ENCODE peak calls at places on chromosomes 4 and X, in nine cellular contexts. D is astrocyte of the cerebellum; K is CD8-positive, alpha-beta T cell; Z is GM06990; L is PC-9; Y is lower leg skin; H is SK-N-SH; S is Calu3; O is GM10248. A is an unnamed sample.

GRCh38 chr4:140256941-140257340 is 103.0 kb upstream of the MAML3 start:
- DNase-seq in D (no peak), K (no peak), Z (no peak), L (no peak), Y (no peak), H (no peak), S (no peak), O (no peak), A (no peak)

GRCh38 chrX:28920554-28920953 is 333.3 kb downstream of the IL1RAPL1 start:
- DNase-seq in D (no peak), K (no peak), Z (no peak), L (no peak), Y (no peak), H (no peak), S (no peak), O (no peak), A (no peak)

GRCh38 chrX:9466115-9466495 is 1.2 kb downstream of the TBL1X start:
- DNase-seq in D (peak), K (peak), Z (peak), L (peak), Y (peak), H (peak), S (peak), O (no peak), A (no peak)

GRCh38 chr4:150268444-150268843 is 190.2 kb downstream of the DCLK2 start:
- DNase-seq in D (no peak), K (no peak), Z (no peak), L (no peak), Y (no peak), H (no peak), S (no peak), O (no peak), A (no peak)

GRCh38 chrX:62923093-62923492 is 428.0 kb downstream of the SPIN4 start:
- DNase-seq in D (no peak), K (no peak), Z (no peak), L (no peak), Y (peak), H (no peak), S (no peak), O (no peak), A (peak)

GRCh38 chr4:146343199-146343598 is 128.9 kb downstream of the REELD1 start:
- DNase-seq in D (no peak), K (no peak), Z (peak), L (no peak), Y (no peak), H (no peak), S (no peak), O (no peak), A (no peak)

GRCh38 chr4:186623546-186623945 is 68.2 kb upstream of the MTNR1A start:
- DNase-seq in D (no peak), K (no peak), Z (no peak), L (no peak), Y (no peak), H (no peak), S (no peak), O (no peak), A (no peak)

GRCh38 chrX:135340827-135341226 is 31.5 kb downstream of the ETDC start:
- DNase-seq in D (no peak), K (no peak), Z (no peak), L (no peak), Y (no peak), H (peak), S (no peak), O (no peak), A (no peak)

GRCh38 chrX:20517565-20517964 is 250.9 kb upstream of the RPS6KA3 start:
- DNase-seq in D (no peak), K (no peak), Z (no peak), L (no peak), Y (no peak), H (no peak), S (no peak), O (no peak), A (no peak)

GRCh38 chr4:101806914-101807313 is 16.4 kb downstream of the BANK1 start:
- DNase-seq in D (no peak), K (no peak), Z (peak), L (no peak), Y (no peak), H (no peak), S (no peak), O (peak), A (no peak)

GRCh38 chr4:89306486-89307184 is 965 bp downstream of the GPRIN3 start:
- DNase-seq in D (no peak), K (no peak), Z (no peak), L (no peak), Y (no peak), H (no peak), S (no peak), O (no peak), A (no peak)

GRCh38 chr4:7075962-7076693 is 8.3 kb upstream of the GRPEL1 start:
- DNase-seq in D (peak), K (no peak), Z (no peak), L (no peak), Y (peak), H (peak), S (no peak), O (no peak), A (no peak)

DNA sequence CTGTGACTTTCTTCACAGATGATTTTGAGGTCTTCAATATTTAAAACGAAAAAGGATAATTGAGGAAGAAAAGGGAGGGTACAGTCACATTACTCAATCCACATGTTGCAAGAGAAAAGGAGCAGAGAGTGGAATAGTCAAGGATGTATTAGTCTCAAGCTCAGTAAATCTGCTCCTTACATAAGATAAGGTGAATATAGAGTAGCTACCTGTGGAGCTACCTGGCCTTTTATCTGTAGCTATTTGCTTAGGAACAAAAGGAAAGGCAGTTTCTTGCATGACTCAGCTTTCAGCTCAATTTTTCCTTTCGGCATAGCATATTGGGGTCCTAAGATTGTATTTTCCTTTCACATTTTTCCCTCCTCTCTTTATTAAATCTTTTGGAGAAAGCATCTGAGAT is 26.3 kb upstream of the ACTRT1 start:
- DNase-seq in D (no peak), K (no peak), Z (no peak), L (no peak), Y (no peak), H (no peak), S (no peak), O (no peak), A (no peak)
- TF ChIP-seq CTCF in D (no peak), K (no peak), Z (no peak), L (no peak), Y (no peak), H (no peak), S (no peak), O (no peak), A (no peak)

GRCh38 chr4:82559735-82560120 is 2.1 kb downstream of the TMEM150C start:
- DNase-seq in D (no peak), K (no peak), Z (no peak), L (no peak), Y (no peak), H (no peak), S (no peak), O (no peak), A (no peak)

GRCh38 chr4:82560853-82561744 is 689 bp downstream of the TMEM150C start:
- DNase-seq in D (no peak), K (no peak), Z (no peak), L (peak), Y (no peak), H (no peak), S (peak), O (no peak), A (no peak)

GRCh38 chr4:82551734-82552133 is 10.1 kb downstream of the TMEM150C start:
- DNase-seq in D (no peak), K (no peak), Z (no peak), L (no peak), Y (no peak), H (no peak), S (no peak), O (no peak), A (no peak)

GRCh38 chr4:82553020-82553419 is 8.8 kb downstream of the TMEM150C start:
- DNase-seq in D (no peak), K (no peak), Z (no peak), L (no peak), Y (no peak), H (no peak), S (no peak), O (no peak), A (no peak)

DNA sequence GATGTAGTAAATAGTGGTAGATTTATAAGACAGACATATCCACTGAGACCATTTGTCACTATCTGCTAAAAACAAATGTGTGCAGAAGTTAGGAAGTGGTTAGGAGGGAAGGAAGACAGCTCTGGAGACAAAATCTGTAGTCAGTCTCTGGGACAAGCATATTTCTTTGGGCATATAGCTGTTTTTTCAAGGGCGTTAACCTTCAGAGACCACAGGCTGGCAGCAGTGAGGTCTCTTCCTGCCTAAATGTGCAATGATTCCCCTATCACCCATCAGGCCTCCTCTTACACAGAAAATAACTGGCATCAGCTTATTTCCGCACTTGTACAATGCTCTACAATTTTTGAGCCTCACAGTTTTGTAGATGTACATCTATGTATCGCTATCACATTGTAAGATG is 6.5 kb downstream of the TMEM150C start:
- DNase-seq in D (no peak), K (no peak), Z (no peak), L (no peak), Y (no peak), H (peak), S (no peak), O (no peak), A (no peak)
- TF ChIP-seq CTCF in D (no peak), K (no peak), Z (no peak), L (no peak), Y (no peak), H (peak), S (no peak), O (no peak), A (peak)

DNA sequence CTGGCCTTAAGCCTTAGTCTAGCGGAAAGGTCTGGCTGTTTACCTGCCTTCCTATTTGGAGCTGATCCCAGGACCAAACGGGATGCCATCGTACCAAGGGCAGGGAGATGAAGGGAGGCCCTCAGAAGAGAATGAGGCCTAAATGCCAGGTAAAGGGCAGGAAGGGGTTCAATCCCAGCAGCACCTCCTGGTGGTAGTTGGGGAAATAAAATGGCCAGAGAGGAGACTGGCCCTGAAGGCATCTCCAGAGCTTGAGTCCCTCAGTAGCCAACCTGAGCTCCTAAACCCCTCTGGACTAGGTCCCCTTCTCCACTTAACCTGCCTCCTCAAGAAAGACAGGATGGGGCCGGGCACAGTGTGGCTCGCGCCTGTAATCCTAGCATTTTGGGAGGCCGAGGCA is 53.7 kb downstream of the KDM5C start:
- DNase-seq in D (no peak), K (no peak), Z (no peak), L (no peak), Y (no peak), H (no peak), S (no peak), O (no peak), A (no peak)
- TF ChIP-seq CTCF in D (no peak), K (no peak), Z (peak), L (no peak), Y (no peak), H (no peak), S (no peak), O (no peak), A (no peak)

GRCh38 chr4:82833696-82834313 is 35.2 kb upstream of the SCD5 start:
- DNase-seq in D (peak), K (no peak), Z (no peak), L (peak), Y (no peak), H (no peak), S (peak), O (no peak), A (no peak)
- TF ChIP-seq CTCF in D (peak), K (no peak), Z (no peak), L (no peak), Y (no peak), H (peak), S (no peak), O (no peak), A (no peak)

GRCh38 chr4:159444668-159445067 is 341.8 kb downstream of the RAPGEF2 start:
- DNase-seq in D (no peak), K (no peak), Z (no peak), L (no peak), Y (no peak), H (no peak), S (no peak), O (no peak), A (no peak)
- TF ChIP-seq CTCF in D (no peak), K (no peak), Z (no peak), L (no peak), Y (no peak), H (peak), S (no peak), O (no peak), A (peak)

DNA sequence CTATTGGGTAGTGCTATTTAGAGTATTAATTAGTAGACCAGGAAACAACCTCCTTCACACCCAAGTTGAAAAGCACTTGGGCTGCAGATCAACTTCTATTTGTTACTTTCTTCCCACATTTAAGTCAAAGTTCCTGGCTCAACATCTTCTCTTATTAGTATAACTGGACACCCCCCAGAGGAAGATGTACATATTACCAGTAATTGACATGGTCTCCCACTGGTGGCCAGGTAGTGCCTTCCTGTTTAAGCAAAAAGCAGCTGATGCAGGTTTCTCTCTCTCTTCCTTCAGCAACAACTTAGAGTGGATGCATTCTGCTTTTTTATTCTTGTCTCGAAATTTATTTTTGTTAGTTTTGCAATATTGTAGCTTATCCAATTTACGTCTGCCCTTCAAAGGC is 438.1 kb downstream of the GBA3 start:
- DNase-seq in D (no peak), K (no peak), Z (no peak), L (no peak), Y (no peak), H (no peak), S (no peak), O (no peak), A (no peak)
- TF ChIP-seq CTCF in D (no peak), K (no peak), Z (no peak), L (no peak), Y (no peak), H (no peak), S (no peak), O (no peak), A (no peak)

GRCh38 chr4:1278336-1278670 is 11.4 kb upstream of the MAEA start:
- DNase-seq in D (no peak), K (no peak), Z (no peak), L (peak), Y (peak), H (no peak), S (no peak), O (no peak), A (no peak)

GRCh38 chr4:1274871-1275270 is 14.8 kb upstream of the MAEA start:
- DNase-seq in D (no peak), K (no peak), Z (no peak), L (no peak), Y (no peak), H (no peak), S (no peak), O (no peak), A (no peak)

GRCh38 chr4:1279253-1279652 is 10.4 kb upstream of the MAEA start:
- DNase-seq in D (no peak), K (no peak), Z (no peak), L (no peak), Y (peak), H (no peak), S (no peak), O (no peak), A (no peak)

GRCh38 chr4:1276984-1277383 is 12.7 kb upstream of the MAEA start:
- DNase-seq in D (no peak), K (no peak), Z (no peak), L (no peak), Y (no peak), H (no peak), S (no peak), O (no peak), A (no peak)

DNA sequence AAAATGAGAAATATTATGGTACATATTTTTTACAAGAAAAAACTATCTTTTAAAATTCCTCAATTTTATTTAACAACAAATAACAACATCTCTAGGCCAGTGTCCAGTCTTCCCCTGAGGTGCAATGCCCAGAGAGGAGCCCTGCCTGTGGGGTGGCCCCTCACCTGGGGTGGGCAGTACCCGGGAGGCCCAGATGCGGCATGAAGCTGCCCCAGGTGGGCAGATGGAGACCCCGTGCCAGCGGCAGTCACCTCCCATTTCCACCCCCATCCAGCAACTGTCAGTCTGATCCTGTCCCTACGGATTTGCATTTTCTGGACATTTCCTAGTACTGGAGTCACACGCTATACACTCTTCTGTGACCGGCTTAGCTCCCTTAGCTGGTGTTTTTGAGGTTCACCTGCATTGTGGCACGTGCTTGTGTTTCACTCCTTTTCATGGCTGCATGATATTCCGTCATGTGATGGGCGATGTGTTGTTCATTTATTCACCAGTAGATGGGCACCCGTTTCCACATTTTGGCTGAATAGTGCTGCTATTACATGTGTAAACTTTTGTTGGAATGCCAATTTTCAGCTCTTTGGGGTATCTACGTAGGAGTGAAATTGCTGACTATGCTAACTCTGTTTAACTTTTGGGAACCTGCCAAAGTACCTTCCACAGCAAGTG is 11.9 kb upstream of the MAEA start:
- DNase-seq in D (no peak), K (no peak), Z (no peak), L (no peak), Y (peak), H (no peak), S (no peak), O (no peak), A (no peak)
- TF ChIP-seq CTCF in D (peak), K (peak), Z (no peak), L (peak), Y (no peak), H (peak), S (no peak), O (no peak), A (no peak)